ENCODE peak calls at places on chromosomes 13 and 19, in four cellular contexts. Z, L, R and N are unnamed samples.

GRCh38 chr13:76887070-76887563 is 912 bp upstream of the KCTD12 start:
- DNase-seq in Z (no peak), L (no peak), R (peak), N (peak)

GRCh38 chr13:28475916-28476725 is 18.8 kb downstream of the FLT1 start:
- DNase-seq in Z (peak), L (peak), R (no peak), N (peak)

GRCh38 chr19:13917888-13918406 is 11.9 kb downstream of the CC2D1A start:
- DNase-seq in Z (no peak), L (no peak), R (no peak), N (no peak)

GRCh38 chr19:670609-671075 is 5.5 kb upstream of the FSTL3 start:
- DNase-seq in Z (no peak), L (no peak), R (peak), N (no peak)

GRCh38 chr13:20037908-20038307 is 79.4 kb downstream of the ZMYM2 start:
- DNase-seq in Z (no peak), L (no peak), R (no peak), N (no peak)

GRCh38 chr13:106656214-106656613 is 88.3 kb upstream of the ARGLU1 start:
- DNase-seq in Z (no peak), L (no peak), R (no peak), N (no peak)

GRCh38 chr19:42109896-42110295 is 22.4 kb downstream of the POU2F2 start:
- DNase-seq in Z (no peak), L (no peak), R (no peak), N (no peak)

GRCh38 chr19:42360787-42361544 is 29.1 kb downstream of the CNFN start:
- DNase-seq in Z (no peak), L (no peak), R (peak), N (peak)

GRCh38 chr19:50030937-50031336 is 5.1 kb downstream of the ZNF473 start:
- DNase-seq in Z (no peak), L (no peak), R (no peak), N (no peak)

GRCh38 chr13:33287142-33287882 is 1.8 kb upstream of the STARD13 start:
- DNase-seq in Z (no peak), L (no peak), R (no peak), N (no peak)

GRCh38 chr13:35747594-35747993 is 271.1 kb upstream of the MAB21L1 start:
- DNase-seq in Z (no peak), L (no peak), R (no peak), N (no peak)

GRCh38 chr19:51461723-51462161 is 3.5 kb upstream of the SIGLEC8 start:
- DNase-seq in Z (no peak), L (no peak), R (no peak), N (no peak)

GRCh38 chr19:46209051-46209450 is 20.5 kb upstream of the IGFL1 start:
- DNase-seq in Z (peak), L (peak), R (no peak), N (no peak)

GRCh38 chr19:58562126-58563033 is 4.0 kb upstream of the UBE2M start:
- DNase-seq in Z (peak), L (no peak), R (peak), N (peak)

GRCh38 chr19:55379161-55379560 is 2.5 kb downstream of the TMEM190 start:
- DNase-seq in Z (no peak), L (no peak), R (no peak), N (no peak)

GRCh38 chr13:95073826-95074345 is 227.4 kb downstream of the ABCC4 start:
- DNase-seq in Z (no peak), L (no peak), R (no peak), N (peak)

GRCh38 chr19:10749435-10750384 is 31.8 kb downstream of the DNM2 start:
- DNase-seq in Z (no peak), L (peak), R (no peak), N (no peak)

GRCh38 chr19:27733551-27734266 is 1479.2 kb downstream of the UQCRFS1 start:
- DNase-seq in Z (no peak), L (no peak), R (no peak), N (peak)

GRCh38 chr13:50340146-50340545 is 324.9 kb downstream of the KCNRG start:
- DNase-seq in Z (no peak), L (no peak), R (no peak), N (no peak)

GRCh38 chr19:6062274-6062673 is 48.0 kb downstream of the RFX2 start:
- DNase-seq in Z (no peak), L (no peak), R (no peak), N (peak)

GRCh38 chr13:111957913-111958450 is 109.0 kb upstream of the SOX1 start:
- DNase-seq in Z (no peak), L (no peak), R (no peak), N (no peak)

GRCh38 chr13:25151626-25152025 is 20.5 kb downstream of the AMER2 start:
- DNase-seq in Z (no peak), L (no peak), R (no peak), N (no peak)

GRCh38 chr19:8214802-8215201 is 5.6 kb downstream of the CERS4 start:
- DNase-seq in Z (no peak), L (no peak), R (no peak), N (no peak)

GRCh38 chr13:81779896-81780295 is 1439.0 kb upstream of the SPRY2 start:
- DNase-seq in Z (peak), L (no peak), R (no peak), N (no peak)

GRCh38 chr19:4581381-4582111 is 22.1 kb upstream of the SEMA6B start:
- DNase-seq in Z (peak), L (no peak), R (peak), N (no peak)

GRCh38 chr19:571127-571974 is 1.0 kb upstream of the BSG start:
- DNase-seq in Z (peak), L (peak), R (peak), N (peak)

GRCh38 chr19:46639356-46640061 is 3.5 kb upstream of the GNG8 start:
- DNase-seq in Z (no peak), L (no peak), R (no peak), N (peak)

GRCh38 chr19:14363203-14364097 is 17.8 kb upstream of the ADGRE5 start:
- DNase-seq in Z (peak), L (no peak), R (peak), N (peak)

GRCh38 chr13:103328899-103329298 is 262.7 kb upstream of the SLC10A2 start:
- DNase-seq in Z (no peak), L (no peak), R (no peak), N (no peak)

DNA sequence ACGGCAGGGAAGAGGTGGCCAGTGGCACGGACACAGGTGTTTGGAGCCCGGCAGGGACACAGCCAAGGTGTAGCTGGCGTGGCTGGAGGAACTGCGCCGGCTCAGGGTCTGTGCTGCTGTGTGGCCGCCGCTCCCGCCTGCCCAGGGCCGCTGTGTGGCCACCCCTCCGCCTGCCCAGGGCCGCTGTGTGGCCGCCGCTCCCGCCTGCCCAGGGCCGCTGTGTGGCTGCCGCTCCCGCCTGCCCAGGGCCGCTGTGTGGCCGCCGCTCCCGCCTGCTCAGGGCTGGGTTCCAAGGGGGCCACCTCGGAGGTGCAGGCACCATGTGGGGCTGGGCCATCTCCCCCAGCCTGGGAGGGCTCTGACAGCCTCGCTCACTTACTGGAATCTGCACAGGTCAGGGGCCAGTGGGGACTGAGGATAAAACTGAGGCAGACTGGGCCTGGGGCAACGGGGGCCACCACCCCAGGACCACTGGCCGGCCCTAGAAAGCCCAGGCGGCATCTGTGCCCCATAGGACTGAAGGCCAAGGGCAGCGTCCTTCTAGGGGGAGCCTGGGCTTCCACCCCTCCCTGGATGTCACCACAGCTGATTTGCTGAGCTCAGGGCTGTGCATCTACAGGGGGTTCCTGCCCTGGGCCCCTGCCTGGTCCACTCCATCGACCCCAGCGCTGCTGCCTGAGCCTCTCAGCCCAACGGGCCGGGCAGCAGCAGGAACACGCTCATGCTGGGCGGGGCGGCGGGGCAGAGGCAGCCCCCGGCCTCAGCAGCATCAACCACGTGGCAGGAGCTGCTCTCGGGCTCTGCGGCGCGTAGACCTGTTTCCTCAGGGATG is 21.5 kb downstream of the C13orf46 start:
- DNase-seq in Z (no peak), L (no peak), R (no peak), N (no peak)
- H3K27ac ChIP-seq in Z (no peak), L (no peak), R (no peak), N (no peak)

GRCh38 chr13:21683034-21683733 is 12.3 kb downstream of the FGF9 start:
- DNase-seq in Z (peak), L (no peak), R (no peak), N (peak)
- TF ChIP-seq CTCF in Z (no peak), L (no peak), R (no peak), N (no peak)

GRCh38 chr13:47858042-47858677 is 142.9 kb downstream of the SUCLA2 start:
- DNase-seq in Z (no peak), L (no peak), R (no peak), N (no peak)
- H2AFZ ChIP-seq in Z (no peak), L (no peak), R (no peak), N (no peak)

GRCh38 chr13:93080166-93080565 is 146.4 kb upstream of the GPC6 start:
- DNase-seq in Z (no peak), L (no peak), R (no peak), N (no peak)
- H3K27ac ChIP-seq in Z (no peak), L (no peak), R (no peak), N (no peak)